ENCODE peak calls at places on chromosome 20, in ten cellular contexts. I is Daoy, F is SJSA1, D is iris pigment epithelial cell, L is Panc1, E is left ventricle myocardium superior, N is lung microvascular endothelial cell, W is ovary, U is K562, Z is mammary epithelial cell. J is an unnamed sample.
A peak's percentile ranks its signal among the peaks of the same experiment; 100 is the strongest.

GRCh38 chr20:43323592-43323991 is 133.9 kb upstream of the PTPRT start:
- DNase-seq in I (no peak), F (no peak), L (no peak), Z (no peak), D (no peak), U (no peak), W (no peak), E (no peak), N (no peak), J (no peak)

GRCh38 chr20:41738584-41739193 is 120.5 kb upstream of the CHD6 start:
- DNase-seq in Z (peak; percentile 11), D (peak; percentile 48), N (peak; percentile 58), W (peak; percentile 44), I (no peak), L (peak; percentile 38), F (no peak), E (peak; percentile 41), U (peak; percentile 61), J (peak; percentile 71)

GRCh38 chr20:63858393-63859165 is 2.7 kb upstream of the ABHD16B start:
- DNase-seq in I (no peak), W (peak; percentile 73), L (no peak), D (peak; percentile 54), F (no peak), E (peak; percentile 68), N (peak; percentile 67), U (peak; percentile 56), Z (no peak), J (peak; percentile 44)

GRCh38 chr20:36784900-36785299 is 11.3 kb upstream of the DSN1 start:
- DNase-seq in W (no peak), F (no peak), U (no peak), L (no peak), Z (no peak), D (peak; percentile 30), N (no peak), E (peak; percentile 70), I (no peak), J (no peak)

GRCh38 chr20:31862506-31862905 is 7.8 kb downstream of the DUSP15 start:
- DNase-seq in E (peak; percentile 26), N (no peak), Z (no peak), L (no peak), W (peak; percentile 21), I (no peak), D (no peak), F (no peak), U (no peak), J (no peak)

GRCh38 chr20:50242863-50243609 is 52.4 kb downstream of the CEBPB start:
- DNase-seq in N (no peak), D (no peak), I (peak; percentile 88), E (no peak), W (no peak), L (no peak), Z (peak; percentile 93), U (no peak), F (peak; percentile 69), J (no peak)

GRCh38 chr20:19288636-19289035 is 76.2 kb downstream of the SLC24A3 start:
- DNase-seq in E (no peak), Z (no peak), W (no peak), D (peak; percentile 55), F (no peak), N (no peak), U (no peak), I (no peak), L (no peak), J (no peak)

GRCh38 chr20:23233341-23233740 is 117.2 kb upstream of the NXT1 start:
- DNase-seq in U (no peak), W (no peak), E (no peak), Z (no peak), L (no peak), I (no peak), D (no peak), N (no peak), F (no peak), J (no peak)

GRCh38 chr20:1819311-1820136 is 75.7 kb upstream of the SIRPA start:
- DNase-seq in W (no peak), N (no peak), F (no peak), U (no peak), I (no peak), Z (no peak), L (no peak), D (peak; percentile 26), E (no peak), J (no peak)

GRCh38 chr20:24523661-24524060 is 54.2 kb downstream of the SYNDIG1 start:
- DNase-seq in W (no peak), I (no peak), F (peak; percentile 26), E (no peak), N (no peak), L (no peak), D (no peak), Z (no peak), U (no peak), J (no peak)

J was measured in RKO.